ENCODE peak calls at places on chromosomes 13 and 19, in six cellular contexts. V is NCI-H2029 treated with DMSO at 0.1 percent for 48 hours, F is DMS 273 treated with DMSO at 0.1 percent for 48 hours, T is lower leg skin, G is SW480, L is cardiac fibroblast. M is an unnamed sample.

GRCh38 chr13:94598281-94598680 is 2.3 kb upstream of the TGDS start:
- DNase-seq in V (no peak), F (no peak), T (no peak), G (peak), L (no peak), M (no peak)

GRCh38 chr13:47459512-47459911 is 541.6 kb downstream of the SUCLA2 start:
- DNase-seq in V (no peak), F (no peak), T (no peak), G (no peak), L (peak), M (no peak)

GRCh38 chr13:107099661-107100060 is 531.7 kb upstream of the ARGLU1 start:
- DNase-seq in V (no peak), F (no peak), T (no peak), G (no peak), L (peak), M (no peak)

GRCh38 chr13:44755872-44756271 is 179.7 kb upstream of the TSC22D1 start:
- DNase-seq in V (no peak), F (no peak), T (no peak), G (peak), L (peak), M (no peak)

GRCh38 chr19:49343127-49343526 is 7.9 kb downstream of the CD37 start:
- DNase-seq in V (no peak), F (no peak), T (no peak), G (no peak), L (no peak), M (no peak)

GRCh38 chr19:45767881-45768643 is 990 bp downstream of the SIX5 start:
- DNase-seq in V (no peak), F (peak), T (peak), G (peak), L (peak), M (peak)

GRCh38 chr13:105442941-105443340 is 1092.5 kb downstream of the EFNB2 start:
- DNase-seq in V (no peak), F (peak), T (peak), G (peak), L (peak), M (no peak)

GRCh38 chr13:99057310-99057975 is 79.6 kb upstream of the DOCK9 start:
- DNase-seq in V (no peak), F (no peak), T (no peak), G (no peak), L (peak), M (no peak)

GRCh38 chr19:33064117-33064777 is 441 bp downstream of the RHPN2 start:
- DNase-seq in V (no peak), F (no peak), T (no peak), G (peak), L (no peak), M (peak)